ENCODE peak calls at places on chromosome 12, in four cellular contexts. O is GM12878, E is K562, D is HL-60. S is an unnamed sample.

GRCh38 chr12:13044002-13044858 is at the start of gene FAM234B:
- DNase-seq in O (no peak), E (peak; percentile 78), D (peak; percentile 55), S (peak; percentile 79)

GRCh38 chr12:5244513-5244972 is 187.4 kb upstream of the NTF3 start:
- DNase-seq in O (no peak), E (peak; percentile 20), D (no peak), S (no peak)

GRCh38 chr12:93441111-93441616 is 583 bp downstream of the UBE2N start:
- DNase-seq in O (no peak), E (no peak), D (no peak), S (no peak)

GRCh38 chr12:18139989-18140596 is 50.1 kb upstream of the RERGL start:
- DNase-seq in O (no peak), E (no peak), D (no peak), S (no peak)

GRCh38 chr12:76445469-76445868 is 97.3 kb upstream of the BBS10 start:
- DNase-seq in O (no peak), E (no peak), D (no peak), S (no peak)

GRCh38 chr12:98757455-98757854 is 112.4 kb downstream of the APAF1 start:
- DNase-seq in O (no peak), E (no peak), D (no peak), S (no peak)

GRCh38 chr12:78792052-78792698 is 72.4 kb upstream of the SYT1 start:
- DNase-seq in O (no peak), E (no peak), D (no peak), S (no peak)

GRCh38 chr12:130788515-130788914 is 50.5 kb downstream of the STX2 start:
- DNase-seq in O (no peak), E (no peak), D (no peak), S (no peak)

GRCh38 chr12:90682398-90682797 is 272.6 kb downstream of the CCER1 start:
- DNase-seq in O (no peak), E (no peak), D (no peak), S (no peak)

GRCh38 chr12:90672081-90672480 is 282.9 kb downstream of the CCER1 start:
- DNase-seq in O (no peak), E (no peak), D (no peak), S (no peak)

GRCh38 chr12:90679674-90680073 is 275.3 kb downstream of the CCER1 start:
- DNase-seq in O (no peak), E (no peak), D (no peak), S (no peak)

GRCh38 chr12:90677055-90677454 is 277.9 kb downstream of the CCER1 start:
- DNase-seq in O (no peak), E (no peak), D (no peak), S (no peak)

DNA sequence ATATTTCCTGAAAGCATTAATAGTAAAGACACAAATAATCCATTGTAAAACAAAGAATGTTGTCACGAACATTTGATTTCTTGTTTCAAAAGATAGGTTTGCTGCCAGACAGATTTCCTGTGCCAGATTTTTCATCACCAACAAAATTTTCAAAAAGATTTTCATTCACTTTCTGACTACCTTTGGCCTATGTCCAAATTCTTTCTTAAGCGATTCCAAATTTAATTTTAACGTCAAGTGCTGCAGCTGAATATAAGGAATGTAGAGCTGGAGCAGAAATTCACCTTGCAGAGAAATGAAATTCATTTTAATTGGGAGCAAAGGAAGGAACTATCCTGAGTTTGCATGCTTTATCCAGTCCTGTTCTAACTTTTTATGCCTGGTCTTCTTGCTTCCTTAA is 277.4 kb downstream of the CCER1 start:
- DNase-seq in O (no peak), E (no peak), D (no peak), S (no peak)
- TF ChIP-seq SPI1 in O (no peak), E (no peak), D (no peak), S (no peak)

DNA sequence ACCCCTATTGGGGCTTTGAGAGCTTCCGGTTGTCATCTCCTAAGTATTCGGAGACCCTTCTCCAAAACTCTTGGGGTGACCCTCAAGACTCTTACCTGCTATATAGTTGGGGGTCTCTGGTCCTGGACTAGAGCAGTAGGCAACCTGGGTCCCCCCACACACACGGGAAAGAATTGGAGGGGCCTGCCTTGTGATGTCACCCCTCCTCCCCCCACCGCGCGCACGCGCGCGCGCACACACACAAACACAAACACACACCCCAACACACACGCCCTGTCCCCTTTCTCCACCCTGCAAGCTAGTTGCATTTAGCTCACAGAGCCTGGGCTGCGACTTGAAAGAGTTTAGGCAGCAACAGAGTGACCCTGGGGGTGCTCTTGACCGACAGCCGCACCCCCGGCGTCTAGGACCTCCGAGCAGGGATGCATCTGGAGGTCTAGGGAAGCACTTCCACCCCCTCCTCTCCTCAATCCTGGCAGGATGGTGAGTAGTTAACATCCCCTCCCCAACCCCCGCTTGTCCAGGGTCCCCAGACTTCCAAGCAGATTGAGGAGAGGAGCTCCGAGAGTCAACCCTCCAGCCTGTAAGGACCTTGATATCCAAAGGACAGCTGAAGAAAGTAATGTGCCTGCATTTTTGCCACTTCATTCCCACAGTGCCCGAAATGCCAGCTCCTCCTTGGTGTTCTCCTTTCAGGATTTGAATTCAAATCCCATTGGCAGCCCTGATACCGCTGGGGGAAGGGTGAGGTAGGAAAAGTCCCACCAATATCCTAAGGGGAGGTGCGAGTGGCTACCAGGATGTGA is 1.4 kb upstream of the DNAJC14 start:
- DNase-seq in O (no peak), E (peak; percentile 81), D (peak; percentile 36), S (peak; percentile 74)
- TF ChIP-seq SPI1 in O (no peak), E (no peak), D (no peak), S (no peak)

DNA sequence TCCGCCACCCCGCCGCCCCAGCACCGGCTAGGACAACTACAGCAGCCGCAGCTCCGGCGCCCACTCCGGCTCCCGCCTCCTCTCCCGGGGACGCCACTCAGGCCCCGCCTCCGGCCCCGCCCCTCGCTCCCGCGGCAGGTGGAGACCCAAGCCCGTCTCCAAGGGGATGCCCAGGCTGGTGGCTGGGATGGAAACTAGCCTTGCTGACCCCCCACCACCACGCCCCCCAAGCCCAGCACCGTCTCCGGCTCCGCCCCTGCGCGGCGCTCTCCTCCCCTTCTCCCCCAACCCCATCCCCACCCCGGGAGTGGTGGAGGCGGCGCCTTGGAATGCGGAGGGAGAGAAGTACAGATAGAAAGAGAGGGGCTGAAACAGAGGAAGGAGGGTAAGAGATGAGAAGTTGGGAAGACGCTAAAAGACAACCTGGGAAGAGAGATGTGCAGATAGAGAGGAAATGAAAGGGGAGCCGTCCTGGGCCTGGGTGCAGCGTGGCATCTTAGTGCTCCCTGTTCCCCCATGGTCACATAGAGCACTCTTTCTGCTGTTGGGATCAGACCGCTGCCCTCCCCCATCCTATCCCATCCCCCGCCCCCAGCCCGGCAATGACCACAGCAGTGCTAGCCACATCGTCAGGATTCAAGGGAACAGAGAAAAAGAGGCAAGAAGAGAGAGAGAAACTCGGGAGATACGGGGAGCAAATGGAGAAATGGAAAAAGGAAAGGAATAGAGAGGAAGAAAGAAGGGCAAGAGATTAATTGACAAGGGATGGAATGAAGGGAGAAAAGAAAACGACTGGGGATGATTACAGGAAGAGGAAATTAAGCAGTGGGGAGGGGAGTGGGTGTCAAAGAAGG is at the start of gene ITGA7:
- DNase-seq in O (no peak), E (peak; percentile 83), D (no peak), S (peak; percentile 75)
- TF ChIP-seq SPI1 in O (no peak), E (no peak), D (no peak), S (no peak)

GRCh38 chr12:123843912-123844748 is 82.0 kb downstream of the DNAH10 start:
- DNase-seq in O (no peak), E (no peak), D (no peak), S (no peak)
- TF ChIP-seq SPI1 in O (no peak), E (no peak), D (no peak), S (no peak)

DNA sequence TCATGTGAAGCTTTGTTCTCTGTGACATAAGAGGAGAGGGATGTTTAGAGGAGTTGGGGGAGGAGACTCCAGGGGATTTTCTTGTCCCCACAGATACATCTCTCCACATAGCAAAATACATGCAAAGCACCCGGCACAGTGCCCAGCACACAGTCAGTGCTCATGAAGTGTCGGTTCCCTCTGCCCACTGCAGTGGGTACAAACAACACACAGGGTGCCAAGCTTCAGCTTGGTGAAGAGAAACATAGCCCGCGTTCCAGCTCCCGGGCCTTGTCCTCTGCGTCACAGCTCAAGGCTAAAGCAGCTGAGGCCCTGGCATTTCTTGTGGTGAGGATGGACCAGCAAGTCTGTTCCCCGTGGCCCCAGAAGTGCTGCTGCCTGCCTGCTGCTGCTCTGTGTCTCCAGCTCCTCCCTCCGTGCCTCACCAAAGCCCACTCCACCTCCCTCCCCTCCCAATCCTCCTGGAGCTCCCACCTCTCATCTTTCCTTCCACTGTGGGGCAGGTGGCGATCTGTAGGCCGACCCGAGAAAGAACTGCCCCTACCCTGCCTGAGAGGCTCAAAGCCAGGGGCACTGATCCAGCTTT is 57.0 kb upstream of the FKBP4 start:
- DNase-seq in O (no peak), E (no peak), D (no peak), S (no peak)
- TF ChIP-seq SPI1 in O (no peak), E (no peak), D (no peak), S (no peak)

GRCh38 chr12:123548107-123548506 is 14.6 kb upstream of the RILPL1 start:
- DNase-seq in O (no peak), E (no peak), D (no peak), S (no peak)

GRCh38 chr12:123546281-123546680 is 12.8 kb upstream of the RILPL1 start:
- DNase-seq in O (no peak), E (peak; percentile 29), D (no peak), S (no peak)

DNA sequence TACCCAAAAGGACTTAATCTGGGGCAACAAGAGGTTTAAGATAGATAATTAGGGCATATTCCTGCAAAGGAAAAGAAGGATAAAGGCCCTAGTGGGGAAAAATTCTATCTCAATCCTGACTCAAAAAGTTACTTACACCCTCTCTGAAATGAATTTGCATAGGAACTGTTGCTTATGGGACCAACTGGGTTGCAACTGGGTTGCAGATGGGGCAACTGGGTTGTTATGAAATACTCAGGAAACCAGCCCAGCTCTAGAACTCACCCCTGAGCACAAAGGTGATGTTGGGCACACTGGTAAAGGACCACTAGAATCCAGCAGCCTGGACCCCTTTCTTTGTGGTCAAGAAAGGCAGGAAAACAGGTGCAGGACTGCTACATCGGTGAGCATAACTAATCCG is 17.2 kb upstream of the RILPL1 start:
- DNase-seq in O (no peak), E (no peak), D (no peak), S (no peak)
- TF ChIP-seq SPI1 in O (no peak), E (no peak), D (no peak), S (no peak)

S was measured in GM12891.